ENCODE peak calls at places on chromosomes 4 and X, in five cellular contexts. A is AG08395, Y is fibroblast of pulmonary artery, W is fibroblast of the conjunctiva, V is T47D. U is an unnamed sample.

GRCh38 chr4:152087335-152087734 is 326.5 kb upstream of the GATB start:
- DNase-seq in W (no peak), A (no peak), V (no peak), Y (no peak), U (no peak)

GRCh38 chr4:127400736-127401346 is 231.9 kb upstream of the INTU start:
- DNase-seq in W (peak), Y (peak), V (peak), A (peak), U (peak)

GRCh38 chrX:11499076-11500044 is 166.4 kb downstream of the ARHGAP6 start:
- DNase-seq in A (peak), Y (peak), V (peak), W (peak), U (peak)

GRCh38 chr4:84855774-84856173 is 110.7 kb downstream of the WDFY3 start:
- DNase-seq in W (no peak), A (no peak), Y (no peak), V (peak), U (no peak)

GRCh38 chr4:188023682-188024081 is 28.1 kb downstream of the ZFP42 start:
- DNase-seq in W (no peak), Y (no peak), V (no peak), A (no peak), U (no peak)

GRCh38 chrX:10414872-10415703 is 205.3 kb downstream of the MID1 start:
- DNase-seq in A (no peak), Y (peak), V (no peak), W (no peak), U (peak)

GRCh38 chrX:65598559-65599147 is 64.1 kb upstream of the LAS1L start:
- DNase-seq in A (no peak), Y (no peak), W (no peak), V (no peak), U (no peak)

GRCh38 chrX:74383611-74384010 is 37.7 kb upstream of the SLC16A2 start:
- DNase-seq in Y (peak), V (peak), A (peak), W (peak), U (peak)

GRCh38 chr4:161256172-161256571 is 907.6 kb downstream of the FSTL5 start:
- DNase-seq in Y (no peak), W (no peak), V (no peak), A (no peak), U (no peak)

GRCh38 chr4:997375-998071 is 4.3 kb upstream of the SLC26A1 start:
- DNase-seq in A (peak), V (peak), Y (no peak), W (no peak), U (no peak)

GRCh38 chr4:80803337-80803736 is 227.2 kb upstream of the BMP3 start:
- DNase-seq in W (no peak), Y (no peak), A (no peak), V (no peak), U (no peak)

GRCh38 chr4:159220353-159220752 is 117.5 kb downstream of the RAPGEF2 start:
- DNase-seq in V (no peak), Y (no peak), A (no peak), W (no peak), U (no peak)

GRCh38 chr4:37717575-37717974 is 31.4 kb upstream of the RELL1 start:
- DNase-seq in Y (peak), V (no peak), W (peak), A (peak), U (peak)

GRCh38 chrX:9676311-9676710 is 89.3 kb downstream of the GPR143 start:
- DNase-seq in A (peak), Y (peak), W (peak), V (no peak), U (no peak)

GRCh38 chrX:285076-285677 is 4.0 kb downstream of the PLCXD1 start:
- DNase-seq in W (no peak), A (no peak), Y (no peak), V (no peak), U (no peak)

U was measured in stromal cell of bone marrow.